ENCODE peak calls at places on chromosomes 3 and 15, in four cellular contexts. W, N, L and J are unnamed samples.

GRCh38 chr3:78913711-78914110 is 854.1 kb downstream of the ROBO1 start:
- DNase-seq in W (no peak), N (no peak), L (no peak), J (no peak)

GRCh38 chr3:193883551-193883950 is 252.4 kb upstream of the HES1 start:
- DNase-seq in W (no peak), N (no peak), L (peak), J (peak)

GRCh38 chr15:88605507-88606436 is 15.4 kb upstream of the AEN start:
- DNase-seq in W (peak), N (peak), L (peak), J (peak)

GRCh38 chr3:169448501-169448900 is 215.0 kb downstream of the MECOM start:
- DNase-seq in W (no peak), N (no peak), L (peak), J (no peak)

GRCh38 chr3:76369170-76369569 is 583.8 kb upstream of the ZNF717 start:
- DNase-seq in W (no peak), N (no peak), L (peak), J (peak)

GRCh38 chr3:181417748-181418147 is 294.0 kb upstream of the SOX2 start:
- DNase-seq in W (no peak), N (peak), L (no peak), J (no peak)

GRCh38 chr3:138230525-138230924 is 43.4 kb downstream of the ARMC8 start:
- DNase-seq in W (no peak), N (no peak), L (peak), J (no peak)

GRCh38 chr15:43509002-43509922 is 8.1 kb upstream of the MAP1A start:
- DNase-seq in W (no peak), N (no peak), L (no peak), J (peak)

GRCh38 chr15:44009056-44009455 is 182.3 kb downstream of the WDR76 start:
- DNase-seq in W (no peak), N (no peak), L (peak), J (peak)

GRCh38 chr3:187808466-187809291 is 63.4 kb upstream of the BCL6 start:
- DNase-seq in W (no peak), N (no peak), L (no peak), J (no peak)

GRCh38 chr3:111668912-111669488 is 73.9 kb upstream of the ZBED2 start:
- DNase-seq in W (no peak), N (peak), L (peak), J (peak)

GRCh38 chr15:63362196-63362595 is 19.4 kb downstream of the CA12 start:
- DNase-seq in W (no peak), N (no peak), L (no peak), J (no peak)

GRCh38 chr3:65472501-65472900 is 566.2 kb downstream of the MAGI1 start:
- DNase-seq in W (no peak), N (no peak), L (no peak), J (no peak)
- H2BK15ac ChIP-seq in W (no peak), N (no peak), L (no peak), J (no peak)

GRCh38 chr3:116423365-116423764 is 21.9 kb downstream of the LSAMP start:
- DNase-seq in W (no peak), N (peak), L (peak), J (peak)
- H3K9ac ChIP-seq in W (no peak), N (no peak), L (no peak), J (peak)

DNA sequence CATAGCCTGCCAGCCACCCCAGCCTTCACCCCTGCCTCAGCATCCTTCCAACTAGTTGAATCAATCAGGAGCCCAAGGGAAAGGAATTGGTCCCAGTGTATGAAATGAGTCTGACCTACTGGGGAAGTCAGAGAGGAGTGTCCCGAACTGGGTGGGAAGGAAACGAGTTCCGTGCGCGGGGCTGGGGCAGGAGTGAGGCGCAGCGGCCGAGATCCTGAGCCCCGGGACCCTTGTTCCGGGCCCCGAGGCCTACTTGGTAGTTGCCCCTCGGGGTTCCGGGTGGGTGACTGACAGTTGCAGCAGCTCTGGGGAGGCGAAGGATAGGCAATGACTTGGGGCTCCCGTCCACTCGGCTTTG is 1.1 kb upstream of the PLCL2 start:
- DNase-seq in W (no peak), N (no peak), L (no peak), J (no peak)
- H3K14ac ChIP-seq in W (no peak), N (no peak), L (no peak), J (no peak)

GRCh38 chr15:67267440-67267839 is 12.9 kb downstream of the IQCH start:
- DNase-seq in W (no peak), N (no peak), L (no peak), J (no peak)
- H2BK15ac ChIP-seq in W (no peak), N (no peak), L (no peak), J (no peak)

GRCh38 chr15:91561371-91562100 is 292.0 kb upstream of the SLCO3A1 start:
- DNase-seq in W (no peak), N (no peak), L (peak), J (no peak)
- H3K9ac ChIP-seq in W (no peak), N (no peak), L (no peak), J (peak)